ENCODE peak calls at places on chromosome 19, in seven cellular contexts. U, H, A, T, S, J and O are unnamed samples. For H3K36me3, the result is how much of the 10 kb centered on the place peaks cover.

GRCh38 chr19:3648037-3648905 is 21.7 kb upstream of the CACTIN start:
- DNase-seq in U (no peak), H (no peak), A (no peak), T (no peak), S (no peak), J (no peak), O (no peak)

GRCh38 chr19:940591-941291 is 14.9 kb downstream of the ARID3A start:
- DNase-seq in U (no peak), H (no peak), A (no peak), T (no peak), S (peak), J (peak), O (peak)

GRCh38 chr19:5891572-5891937 is 12.0 kb downstream of the NDUFA11 start:
- DNase-seq in U (no peak), H (no peak), A (no peak), T (no peak), S (no peak), J (no peak), O (no peak)

GRCh38 chr19:3586124-3586626 is 897 bp downstream of the GIPC3 start:
- DNase-seq in U (no peak), H (no peak), A (no peak), T (no peak), S (no peak), J (no peak), O (no peak)

GRCh38 chr19:45200614-45201013 is 22.0 kb downstream of the BLOC1S3 start:
- DNase-seq in U (no peak), H (peak), A (peak), T (peak), S (peak), J (peak), O (no peak)

GRCh38 chr19:21823224-21823623 is 12.8 kb downstream of the ZNF43 start:
- DNase-seq in U (no peak), H (no peak), A (no peak), T (no peak), S (no peak), J (no peak), O (no peak)

GRCh38 chr19:17235618-17236413 is 9.8 kb downstream of the OCEL1 start:
- DNase-seq in U (peak), H (peak), A (peak), T (peak), S (peak), J (peak), O (peak)

GRCh38 chr19:6020972-6021805 is 43.2 kb upstream of the RANBP3 start:
- DNase-seq in U (no peak), H (no peak), A (no peak), T (no peak), S (peak), J (no peak), O (no peak)

GRCh38 chr19:39319098-39319891 is 1.4 kb downstream of the LRFN1 start:
- DNase-seq in U (no peak), H (no peak), A (no peak), T (no peak), S (no peak), J (no peak), O (no peak)

GRCh38 chr19:4583961-4584669 is 24.6 kb upstream of the SEMA6B start:
- DNase-seq in U (peak), H (no peak), A (peak), T (peak), S (no peak), J (no peak), O (no peak)

GRCh38 chr19:38685666-38686529 is 38.4 kb downstream of the ACTN4 start:
- DNase-seq in U (no peak), H (peak), A (peak), T (peak), S (no peak), J (no peak), O (no peak)

GRCh38 chr19:2490659-2491058 is 14.7 kb downstream of the GADD45B start:
- DNase-seq in U (no peak), H (no peak), A (no peak), T (no peak), S (no peak), J (no peak), O (no peak)

GRCh38 chr19:33395561-33396550 is 22.3 kb downstream of the CEBPG start:
- DNase-seq in U (no peak), H (no peak), A (no peak), T (peak), S (peak), J (peak), O (no peak)

GRCh38 chr19:42110658-42111057 is 21.6 kb downstream of the POU2F2 start:
- DNase-seq in U (no peak), H (no peak), A (no peak), T (no peak), S (no peak), J (no peak), O (no peak)

GRCh38 chr19:3059653-3060052 is 2.6 kb downstream of the TLE5 start:
- DNase-seq in U (no peak), H (no peak), A (no peak), T (no peak), S (no peak), J (no peak), O (no peak)

GRCh38 chr19:10690351-10690781 is 10.9 kb upstream of the QTRT1 start:
- DNase-seq in U (no peak), H (peak), A (peak), T (peak), S (peak), J (no peak), O (no peak)

GRCh38 chr19:29129148-29129547 is 83.8 kb downstream of the UQCRFS1 start:
- DNase-seq in U (no peak), H (no peak), A (no peak), T (no peak), S (no peak), J (no peak), O (no peak)

GRCh38 chr19:7629347-7630054 is at the start of the genes PET100 and XAB2:
- DNase-seq in U (peak), H (peak), A (peak), T (peak), S (peak), J (peak), O (peak)

GRCh38 chr19:3975144-3975543 is 4.2 kb upstream of the DAPK3 start:
- DNase-seq in U (no peak), H (no peak), A (no peak), T (no peak), S (no peak), J (no peak), O (no peak)

GRCh38 chr19:2014731-2015610 is 543 bp downstream of the BTBD2 start:
- DNase-seq in U (no peak), H (no peak), A (peak), T (peak), S (no peak), J (no peak), O (no peak)

GRCh38 chr19:4518345-4519171 is at the start of gene PLIN4:
- DNase-seq in U (no peak), H (no peak), A (no peak), T (peak), S (peak), J (peak), O (no peak)

GRCh38 chr19:46492841-46493235 is 2.8 kb downstream of the PNMA8B start:
- DNase-seq in U (no peak), H (no peak), A (no peak), T (no peak), S (no peak), J (no peak), O (no peak)

GRCh38 chr19:29890392-29890791 is 51.6 kb upstream of the URI1 start:
- DNase-seq in U (no peak), H (no peak), A (no peak), T (no peak), S (no peak), J (no peak), O (no peak)

GRCh38 chr19:16263115-16263839 is 61.3 kb upstream of the KLF2 start:
- DNase-seq in U (no peak), H (no peak), A (no peak), T (no peak), S (no peak), J (no peak), O (peak)

GRCh38 chr19:2770055-2771013 is 12.7 kb downstream of the SGTA start:
- DNase-seq in U (no peak), H (no peak), A (no peak), T (peak), S (no peak), J (no peak), O (no peak)

GRCh38 chr19:38039966-38040365 is 133.0 kb downstream of the SIPA1L3 start:
- DNase-seq in U (no peak), H (peak), A (no peak), T (peak), S (no peak), J (no peak), O (no peak)

GRCh38 chr19:30169196-30169900 is 202.8 kb upstream of the ZNF536 start:
- DNase-seq in U (no peak), H (no peak), A (no peak), T (no peak), S (no peak), J (no peak), O (no peak)

GRCh38 chr19:16828990-16829821 is at the start of gene SIN3B:
- DNase-seq in U (peak), H (peak), A (peak), T (peak), S (peak), J (peak), O (peak)

GRCh38 chr19:5403968-5404640 is 51.1 kb upstream of the ZNRF4 start:
- DNase-seq in U (peak), H (peak), A (peak), T (peak), S (peak), J (peak), O (peak)

GRCh38 chr19:6023085-6023682 is 45.2 kb upstream of the RANBP3 start:
- DNase-seq in U (no peak), H (peak), A (no peak), T (peak), S (no peak), J (no peak), O (no peak)

GRCh38 chr19:5645409-5645808 is 22.5 kb downstream of the SAFB start:
- DNase-seq in U (no peak), H (no peak), A (no peak), T (no peak), S (no peak), J (no peak), O (no peak)

GRCh38 chr19:1046117-1046626 is 6.3 kb downstream of the ABCA7 start:
- DNase-seq in U (no peak), H (no peak), A (no peak), T (no peak), S (no peak), J (no peak), O (no peak)

GRCh38 chr19:30686252-30686762 is 314.1 kb downstream of the ZNF536 start:
- DNase-seq in U (no peak), H (no peak), A (no peak), T (peak), S (no peak), J (no peak), O (no peak)

GRCh38 chr19:413756-414420 is 4.9 kb upstream of the C2CD4C start:
- DNase-seq in U (no peak), H (no peak), A (no peak), T (no peak), S (no peak), J (no peak), O (no peak)

GRCh38 chr19:7772752-7773291 is 9.8 kb downstream of the CLEC4M start:
- DNase-seq in U (peak), H (no peak), A (peak), T (peak), S (no peak), J (no peak), O (no peak)

GRCh38 chr19:342801-343421 is 1.7 kb downstream of the MIER2 start:
- DNase-seq in U (no peak), H (peak), A (no peak), T (peak), S (peak), J (peak), O (no peak)

GRCh38 chr19:13872339-13872694 is 4.6 kb upstream of the NANOS3 start:
- DNase-seq in U (no peak), H (no peak), A (no peak), T (no peak), S (no peak), J (no peak), O (no peak)
- H3K4me3 ChIP-seq in U (peak), H (no peak), A (no peak), T (peak), S (peak), J (no peak), O (no peak)

DNA sequence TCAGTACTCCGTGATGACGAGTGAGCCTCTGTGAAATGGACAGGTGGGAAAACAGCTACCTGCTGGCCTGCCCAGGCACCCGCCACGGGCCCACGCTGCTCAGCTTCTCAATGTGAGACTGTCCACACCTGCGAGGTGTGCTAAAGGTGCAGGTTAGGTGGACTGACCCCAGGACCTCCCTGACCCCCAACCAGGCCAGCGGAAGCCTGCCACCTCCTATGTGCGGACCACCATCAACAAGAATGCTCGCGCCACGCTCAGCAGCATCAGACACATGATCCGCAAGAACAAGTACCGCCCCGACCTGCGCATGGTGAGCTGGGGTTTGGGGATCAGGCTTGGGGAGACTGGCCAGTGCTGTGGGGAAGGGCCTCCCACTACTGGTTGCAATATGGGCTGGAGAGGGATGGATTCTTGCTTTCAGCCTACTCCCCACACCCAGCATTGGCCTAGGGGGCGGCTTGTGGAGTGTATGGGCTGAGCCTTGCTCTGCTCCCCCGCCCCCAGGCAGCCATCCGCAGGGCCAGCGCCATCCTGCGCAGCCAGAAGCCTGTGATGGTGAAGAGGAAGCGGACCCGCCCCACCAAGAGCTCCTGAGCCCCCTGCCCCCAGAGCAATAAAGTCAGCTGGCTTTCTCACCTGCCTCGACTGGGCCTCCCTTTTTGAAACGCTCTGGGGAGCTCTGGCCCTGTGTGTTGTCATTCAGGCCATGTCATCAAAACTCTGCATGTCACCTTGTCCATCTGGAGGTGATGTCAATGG is 2.2 kb downstream of the RPL28 start:
- DNase-seq in U (no peak), H (no peak), A (no peak), T (no peak), S (no peak), J (no peak), O (no peak)
- H3K36me3 ChIP-seq in U (under half), H (under half), A (under half), T (under half), S (half or more), J (under half), O (under half)

GRCh38 chr19:9295411-9295849 is 14.2 kb downstream of the ZNF699 start:
- DNase-seq in U (no peak), H (no peak), A (peak), T (no peak), S (no peak), J (no peak), O (no peak)

DNA sequence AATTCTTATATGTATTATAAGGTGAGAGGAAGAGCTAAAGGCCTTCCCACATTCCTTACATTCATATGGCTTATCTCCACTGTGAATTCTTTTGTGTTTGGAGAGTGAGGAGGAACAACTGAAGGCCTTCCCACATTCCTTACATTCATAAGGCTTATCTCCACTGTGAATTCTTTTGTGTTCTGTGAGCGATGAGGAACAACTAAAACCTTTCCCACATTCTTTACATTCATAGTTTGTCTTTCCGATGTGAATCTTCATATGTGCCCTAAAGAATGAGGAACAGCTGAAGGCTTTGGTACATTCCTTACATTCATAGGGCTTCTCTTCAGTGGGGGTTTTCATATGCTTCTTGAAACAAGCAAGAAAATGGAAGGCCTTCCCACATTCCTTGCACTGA is 13.3 kb downstream of the ZNF699 start:
- DNase-seq in U (no peak), H (no peak), A (peak), T (no peak), S (no peak), J (no peak), O (no peak)
- H3K4me3 ChIP-seq in U (no peak), H (no peak), A (no peak), T (no peak), S (no peak), J (no peak), O (no peak)

GRCh38 chr19:49359851-49360845 is 2.1 kb downstream of the TEAD2 start:
- DNase-seq in U (no peak), H (no peak), A (no peak), T (peak), S (no peak), J (peak), O (no peak)

GRCh38 chr19:49355890-49356289 is 6.3 kb downstream of the TEAD2 start:
- DNase-seq in U (no peak), H (no peak), A (no peak), T (peak), S (no peak), J (peak), O (no peak)

GRCh38 chr19:49356382-49356781 is 5.8 kb downstream of the TEAD2 start:
- DNase-seq in U (no peak), H (no peak), A (no peak), T (peak), S (no peak), J (no peak), O (no peak)

GRCh38 chr19:49361438-49362047 is 673 bp downstream of the TEAD2 start:
- DNase-seq in U (no peak), H (peak), A (peak), T (peak), S (peak), J (peak), O (peak)

GRCh38 chr19:49357186-49357585 is 5.0 kb downstream of the TEAD2 start:
- DNase-seq in U (no peak), H (no peak), A (no peak), T (no peak), S (no peak), J (no peak), O (no peak)
- H3K36me3 ChIP-seq in U (under half), H (half or more), A (under half), T (under half), S (half or more), J (under half), O (under half)